ENCODE peak calls at places on chromosomes 3 and 15, in four cellular contexts. One of them, this sample, is unnamed.

GRCh38 chr3:128011140-128011539 is 41.1 kb upstream of the SEC61A1 start:
- DNase-seq in HepG2: peak; percentile 29
- DNase-seq in K562: peak; percentile 50
- DNase-seq in GM12878: no peak
- DNase-seq in this sample: peak; percentile 68

GRCh38 chr3:11770105-11770476 is 76.6 kb downstream of the TAMM41 start:
- DNase-seq in GM12878: no peak
- DNase-seq in HepG2: no peak
- DNase-seq in K562: no peak
- DNase-seq in this sample: no peak

GRCh38 chr15:24745276-24745675 is 69.7 kb downstream of the NPAP1 start:
- DNase-seq in HepG2: no peak
- DNase-seq in GM12878: no peak
- DNase-seq in K562: no peak
- DNase-seq in this sample: no peak

GRCh38 chr3:70550723-70551319 is 238.4 kb upstream of the MDFIC2 start:
- DNase-seq in HepG2: peak; percentile 42
- DNase-seq in GM12878: no peak
- DNase-seq in K562: no peak
- DNase-seq in this sample: peak; percentile 47

GRCh38 chr15:90379263-90379662 is 8.8 kb upstream of the IQGAP1 start:
- DNase-seq in GM12878: no peak
- DNase-seq in HepG2: no peak
- DNase-seq in K562: no peak
- DNase-seq in this sample: no peak

GRCh38 chr15:77029166-77030041 is 34.5 kb downstream of the PSTPIP1 start:
- DNase-seq in HepG2: no peak
- DNase-seq in GM12878: no peak
- DNase-seq in K562: peak; percentile 53
- DNase-seq in this sample: no peak

GRCh38 chr3:79032686-79033318 is 735.0 kb downstream of the ROBO1 start:
- DNase-seq in K562: peak; percentile 5
- DNase-seq in HepG2: peak; percentile 52
- DNase-seq in GM12878: no peak
- DNase-seq in this sample: peak; percentile 69

GRCh38 chr3:49119036-49119435 is 1.6 kb downstream of the USP19 start:
- DNase-seq in GM12878: no peak
- DNase-seq in K562: no peak
- DNase-seq in HepG2: no peak
- DNase-seq in this sample: no peak

GRCh38 chr3:105598047-105598796 is 231.5 kb downstream of the ALCAM start:
- DNase-seq in GM12878: no peak
- DNase-seq in HepG2: no peak
- DNase-seq in K562: no peak
- DNase-seq in this sample: peak; percentile 42

GRCh38 chr3:18499256-18499655 is 74.1 kb upstream of the SATB1 start:
- DNase-seq in GM12878: peak; percentile 21
- DNase-seq in HepG2: no peak
- DNase-seq in K562: no peak
- DNase-seq in this sample: no peak

GRCh38 chr15:58980351-58980939 is 7.0 kb upstream of the RNF111 start:
- DNase-seq in K562: no peak
- DNase-seq in HepG2: peak; percentile 23
- DNase-seq in GM12878: no peak
- DNase-seq in this sample: peak; percentile 43

GRCh38 chr3:197428117-197428761 is 127.5 kb downstream of the BDH1 start:
- DNase-seq in GM12878: no peak
- DNase-seq in K562: peak; percentile 69
- DNase-seq in HepG2: peak; percentile 28
- DNase-seq in this sample: peak; percentile 29

GRCh38 chr3:41710646-41711388 is 251.1 kb downstream of the ULK4 start:
- DNase-seq in K562: no peak
- DNase-seq in HepG2: no peak
- DNase-seq in GM12878: no peak
- DNase-seq in this sample: peak; percentile 13

GRCh38 chr3:79968418-79968817 is 200.6 kb upstream of the ROBO1 start:
- DNase-seq in HepG2: no peak
- DNase-seq in GM12878: no peak
- DNase-seq in K562: no peak
- DNase-seq in this sample: no peak

GRCh38 chr3:172606021-172606420 is 82.8 kb upstream of the TNFSF10 start:
- DNase-seq in HepG2: no peak
- DNase-seq in K562: no peak
- DNase-seq in GM12878: no peak
- DNase-seq in this sample: no peak

GRCh38 chr3:105533955-105534354 is 167.2 kb downstream of the ALCAM start:
- DNase-seq in K562: no peak
- DNase-seq in GM12878: no peak
- DNase-seq in HepG2: no peak
- DNase-seq in this sample: no peak

GRCh38 chr15:85795320-85795668 is 569 bp upstream of the KLHL25 start:
- DNase-seq in GM12878: no peak
- DNase-seq in K562: no peak
- DNase-seq in HepG2: no peak
- DNase-seq in this sample: no peak

GRCh38 chr3:182215881-182216280 is 504.2 kb downstream of the SOX2 start:
- DNase-seq in K562: no peak
- DNase-seq in HepG2: no peak
- DNase-seq in GM12878: no peak
- DNase-seq in this sample: no peak

GRCh38 chr15:76151599-76151974 is 91.8 kb downstream of the TMEM266 start:
- DNase-seq in HepG2: no peak
- DNase-seq in K562: no peak
- DNase-seq in GM12878: no peak
- DNase-seq in this sample: no peak

GRCh38 chr3:76565496-76566210 is 474.2 kb upstream of the ROBO2 start:
- DNase-seq in HepG2: no peak
- DNase-seq in GM12878: no peak
- DNase-seq in K562: no peak
- DNase-seq in this sample: no peak

GRCh38 chr3:156388469-156389150 is 166.3 kb downstream of the SSR3 start:
- DNase-seq in GM12878: no peak
- DNase-seq in HepG2: no peak
- DNase-seq in K562: no peak
- DNase-seq in this sample: no peak

GRCh38 chr3:52291508-52292181 is 4.0 kb downstream of the GLYCTK start:
- DNase-seq in K562: no peak
- DNase-seq in HepG2: no peak
- DNase-seq in GM12878: no peak
- DNase-seq in this sample: no peak

GRCh38 chr3:152436707-152437615 is 168.2 kb downstream of the MBNL1 start:
- DNase-seq in GM12878: no peak
- DNase-seq in HepG2: no peak
- DNase-seq in K562: no peak
- DNase-seq in this sample: no peak

GRCh38 chr15:68626283-68626682 is 47.5 kb downstream of the CORO2B start:
- DNase-seq in HepG2: no peak
- DNase-seq in GM12878: no peak
- DNase-seq in K562: no peak
- DNase-seq in this sample: no peak

GRCh38 chr3:78857494-78858111 is 910.2 kb downstream of the ROBO1 start:
- DNase-seq in GM12878: no peak
- DNase-seq in HepG2: no peak
- DNase-seq in K562: no peak
- DNase-seq in this sample: no peak

GRCh38 chr3:87576752-87577151 is 300.4 kb upstream of the POU1F1 start:
- DNase-seq in HepG2: no peak
- DNase-seq in GM12878: no peak
- DNase-seq in K562: no peak
- DNase-seq in this sample: no peak

GRCh38 chr15:81151389-81151788 is 17.3 kb downstream of the CFAP161 start:
- DNase-seq in HepG2: no peak
- DNase-seq in K562: no peak
- DNase-seq in GM12878: no peak
- DNase-seq in this sample: no peak

GRCh38 chr3:123419850-123420292 is 29.0 kb downstream of the ADCY5 start:
- DNase-seq in HepG2: no peak
- DNase-seq in GM12878: no peak
- DNase-seq in K562: no peak
- DNase-seq in this sample: no peak

GRCh38 chr3:150627557-150627956 is 24.4 kb downstream of the SELENOT start:
- DNase-seq in HepG2: no peak
- DNase-seq in GM12878: no peak
- DNase-seq in K562: no peak
- DNase-seq in this sample: no peak

GRCh38 chr3:133662256-133662773 is 574 bp upstream of the TOPBP1 start:
- DNase-seq in K562: peak; percentile 33
- DNase-seq in GM12878: no peak
- DNase-seq in HepG2: peak; percentile 71
- DNase-seq in this sample: peak; percentile 20

GRCh38 chr3:143158549-143158988 is 39.0 kb downstream of the CHST2 start:
- DNase-seq in HepG2: no peak
- DNase-seq in GM12878: peak; percentile 67
- DNase-seq in K562: no peak
- DNase-seq in this sample: no peak

GRCh38 chr15:77107531-77108355 is 36.8 kb upstream of the TSPAN3 start:
- DNase-seq in GM12878: no peak
- DNase-seq in K562: peak; percentile 37
- DNase-seq in HepG2: peak; percentile 41
- DNase-seq in this sample: peak; percentile 60

GRCh38 chr15:80052597-80053304 is 6.7 kb upstream of the ZFAND6 start:
- DNase-seq in HepG2: no peak
- DNase-seq in GM12878: no peak
- DNase-seq in K562: no peak
- DNase-seq in this sample: no peak

DNA sequence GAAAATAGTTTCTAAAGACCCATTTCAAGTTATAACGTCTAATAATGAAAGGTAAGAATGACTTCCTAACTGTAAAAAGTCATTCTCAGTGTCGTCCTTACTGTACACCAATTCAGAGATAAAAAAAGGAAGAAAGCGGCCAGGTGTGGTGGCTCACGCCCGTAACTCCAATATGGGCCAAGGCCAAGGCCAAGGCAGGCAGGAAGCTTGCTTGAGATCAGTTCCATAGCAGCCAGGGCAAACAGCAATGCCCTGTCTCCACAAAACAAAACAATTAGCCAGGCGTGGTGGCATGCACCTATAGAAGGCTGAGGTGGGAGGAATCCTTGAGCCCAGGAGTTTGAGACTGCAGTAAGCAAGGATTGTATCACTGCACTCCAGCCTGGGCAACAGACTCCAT is 31.9 kb downstream of the UBXN7 start:
- DNase-seq in K562: no peak
- DNase-seq in GM12878: no peak
- DNase-seq in HepG2: no peak
- DNase-seq in this sample: no peak
- H3K4me1 ChIP-seq in K562: peaks cover 15% of the 10 kb centered on the region
- H3K4me1 ChIP-seq in GM12878: no peaks in the 10 kb centered on the region
- H3K4me1 ChIP-seq in HepG2: no peaks in the 10 kb centered on the region
- H3K4me1 ChIP-seq in this sample: peaks cover 21% of the 10 kb centered on the region

DNA sequence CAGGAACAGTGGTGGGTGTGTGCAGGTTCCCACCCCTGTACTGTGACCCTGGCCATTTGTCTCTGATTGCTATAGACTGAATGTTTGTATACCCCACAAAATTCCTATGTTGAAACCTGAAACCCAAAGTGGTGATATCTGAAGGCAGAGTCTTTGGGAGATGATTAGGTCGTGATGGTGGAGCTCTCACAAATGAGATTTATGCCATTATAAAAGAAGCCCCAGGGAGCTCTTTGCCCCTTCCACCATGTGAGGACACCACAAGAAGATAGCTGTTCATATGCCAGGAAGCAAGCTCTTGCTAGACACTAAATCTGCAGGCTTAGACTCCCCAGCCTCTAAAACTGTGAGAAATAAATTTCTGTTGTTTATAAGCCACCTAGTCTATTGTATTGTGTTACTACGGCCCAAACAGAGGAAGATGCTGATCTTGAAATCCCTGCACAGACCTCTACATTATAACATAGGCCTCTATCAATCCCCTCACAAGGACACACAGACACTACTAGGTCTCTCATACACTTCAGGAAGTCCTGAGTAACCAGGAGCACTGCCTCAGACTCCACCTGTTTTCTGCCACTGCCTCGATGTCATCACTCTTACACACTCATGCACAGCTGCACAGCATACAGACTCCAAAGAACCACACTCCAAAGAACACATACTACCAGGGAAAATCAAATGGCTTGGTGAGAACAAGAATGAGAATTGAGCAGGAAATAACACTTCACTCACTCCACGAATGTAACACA is 14.7 kb downstream of the IGSF11 start:
- DNase-seq in HepG2: no peak
- DNase-seq in K562: no peak
- DNase-seq in GM12878: no peak
- DNase-seq in this sample: no peak
- TF ChIP-seq CHD4 in HepG2: no peak
- TF ChIP-seq CHD4 in K562: no peak
- TF ChIP-seq CHD4 in GM12878: no peak
- TF ChIP-seq CHD4 in this sample: no peak

GRCh38 chr3:61847784-61848462 is 286.6 kb downstream of the PTPRG start:
- DNase-seq in HepG2: peak; percentile 17
- DNase-seq in GM12878: no peak
- DNase-seq in K562: no peak
- DNase-seq in this sample: no peak
- TF ChIP-seq REST in HepG2: no peak
- TF ChIP-seq REST in GM12878: no peak
- TF ChIP-seq REST in K562: no peak
- TF ChIP-seq REST in this sample: no peak

DNA sequence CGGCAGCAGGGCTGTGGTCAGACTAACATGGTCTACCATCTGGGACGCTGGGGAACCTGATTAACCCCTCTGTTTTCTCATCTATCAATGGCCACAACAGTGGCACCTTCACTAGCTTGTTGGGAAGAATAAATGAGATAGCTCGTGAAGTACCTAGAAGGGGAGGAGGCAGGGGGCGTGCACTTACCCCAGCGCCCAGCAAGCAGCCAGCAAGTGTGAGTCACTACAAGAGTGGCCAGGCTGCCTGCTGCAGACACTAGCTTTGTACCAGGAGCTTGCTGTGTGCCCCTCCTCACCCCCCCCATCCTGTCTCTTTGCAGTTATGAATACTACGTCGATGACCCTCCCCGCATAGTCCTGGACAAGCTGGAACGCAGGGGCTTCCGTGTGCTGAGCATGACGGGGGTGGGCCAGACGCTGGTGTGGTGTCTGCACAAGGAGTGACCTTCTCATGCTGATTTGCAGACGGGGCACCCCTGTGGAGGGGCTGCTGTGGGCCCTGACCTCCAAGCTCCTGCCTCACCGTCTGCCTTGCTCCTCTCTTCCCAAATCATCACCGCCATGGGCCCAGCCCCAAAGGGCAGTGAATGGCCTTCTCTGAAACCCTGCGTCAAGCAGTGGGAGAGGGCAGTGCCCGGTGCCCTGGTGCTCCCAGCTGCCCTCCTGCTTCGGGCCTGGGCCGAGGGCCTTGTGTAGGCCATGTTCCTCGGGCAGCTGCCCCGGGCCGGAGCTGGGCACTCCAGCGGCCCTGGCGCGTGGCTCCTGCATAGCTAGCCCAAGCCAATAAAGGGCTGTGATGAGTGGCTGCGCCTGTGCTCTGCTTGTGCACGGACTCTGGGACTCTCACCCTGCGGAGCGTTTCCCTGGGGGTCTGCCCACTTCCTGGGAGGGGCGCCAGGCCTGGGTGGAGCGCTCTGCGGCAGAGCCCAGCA is 2.6 kb upstream of the C15orf62 start:
- DNase-seq in HepG2: no peak
- DNase-seq in K562: peak; percentile 39
- DNase-seq in GM12878: no peak
- DNase-seq in this sample: peak; percentile 23
- H3K4me1 ChIP-seq in HepG2: peaks cover 31% of the 10 kb centered on the region
- H3K4me1 ChIP-seq in K562: peaks cover 21% of the 10 kb centered on the region
- H3K4me1 ChIP-seq in GM12878: peaks cover 39% of the 10 kb centered on the region
- H3K4me1 ChIP-seq in this sample: peaks cover 14% of the 10 kb centered on the region